ENCODE peak calls at places on chromosome 6, in eight cellular contexts. P, Z, X, W, A, F, E and Q are unnamed samples.

GRCh38 chr6:77466055-77467028 is 3.1 kb upstream of the HTR1B start:
- DNase-seq in P (peak; percentile 36), Z (peak; percentile 53), X (no peak), W (peak; percentile 83), A (no peak), F (peak; percentile 68), E (peak; percentile 46), Q (no peak)

GRCh38 chr6:21992178-21992967 is 304.5 kb downstream of the PRL start:
- DNase-seq in P (peak; percentile 5), Z (no peak), X (no peak), W (peak; percentile 78), A (no peak), F (peak; percentile 89), E (no peak), Q (no peak)

GRCh38 chr6:47631248-47632196 is 66.9 kb upstream of the ADGRF4 start:
- DNase-seq in P (peak; percentile 18), Z (peak; percentile 42), X (no peak), W (peak; percentile 67), A (peak; percentile 55), F (peak; percentile 36), E (no peak), Q (no peak)

GRCh38 chr6:6915813-6916547 is 191.8 kb upstream of the RREB1 start:
- DNase-seq in P (no peak), Z (peak; percentile 8), X (no peak), W (peak; percentile 92), A (no peak), F (peak; percentile 46), E (no peak), Q (no peak)

GRCh38 chr6:136251394-136251793 is 1.3 kb upstream of the MTFR2 start:
- DNase-seq in P (no peak), Z (no peak), X (no peak), W (no peak), A (no peak), F (no peak), E (no peak), Q (no peak)

GRCh38 chr6:10733863-10734262 is 11.0 kb downstream of the TMEM14C start:
- DNase-seq in P (no peak), Z (no peak), X (no peak), W (no peak), A (no peak), F (no peak), E (no peak), Q (no peak)

GRCh38 chr6:157376706-157377230 is 4.2 kb upstream of the ZDHHC14 start:
- DNase-seq in P (no peak), Z (no peak), X (no peak), W (no peak), A (no peak), F (no peak), E (no peak), Q (no peak)

GRCh38 chr6:20564269-20564668 is 30.0 kb downstream of the CDKAL1 start:
- DNase-seq in P (no peak), Z (peak; percentile 20), X (no peak), W (peak; percentile 42), A (peak; percentile 19), F (no peak), E (no peak), Q (no peak)

GRCh38 chr6:155487362-155488130 is 31.9 kb upstream of the NOX3 start:
- DNase-seq in P (no peak), Z (no peak), X (no peak), W (no peak), A (no peak), F (no peak), E (no peak), Q (no peak)

GRCh38 chr6:4791174-4791573 is 15.0 kb downstream of the CDYL start:
- DNase-seq in P (no peak), Z (no peak), X (no peak), W (no peak), A (no peak), F (no peak), E (no peak), Q (no peak)

GRCh38 chr6:4786936-4787504 is 10.8 kb downstream of the CDYL start:
- DNase-seq in P (no peak), Z (no peak), X (no peak), W (no peak), A (no peak), F (no peak), E (no peak), Q (no peak)

GRCh38 chr6:4788482-4788881 is 12.3 kb downstream of the CDYL start:
- DNase-seq in P (no peak), Z (no peak), X (no peak), W (no peak), A (no peak), F (no peak), E (no peak), Q (no peak)

GRCh38 chr6:4788953-4789584 is 12.9 kb downstream of the CDYL start:
- DNase-seq in P (no peak), Z (no peak), X (no peak), W (no peak), A (no peak), F (no peak), E (no peak), Q (no peak)

GRCh38 chr6:4790158-4790899 is 14.1 kb downstream of the CDYL start:
- DNase-seq in P (no peak), Z (no peak), X (no peak), W (peak; percentile 58), A (no peak), F (no peak), E (no peak), Q (no peak)
- TF ChIP-seq CTCF in P (no peak), Z (no peak), X (no peak), W (peak; percentile 40), A (peak; percentile 41), F (no peak), E (peak; percentile 42), Q (peak; percentile 20)

GRCh38 chr6:75213732-75214131 is 7.9 kb upstream of the COL12A1 start:
- DNase-seq in P (no peak), Z (no peak), X (no peak), W (no peak), A (no peak), F (no peak), E (no peak), Q (no peak)
- TF ChIP-seq CTCF in P (no peak), Z (no peak), X (no peak), W (peak; percentile 16), A (no peak), F (no peak), E (peak; percentile 16), Q (peak; percentile 6)

GRCh38 chr6:166076625-166077024 is 91.0 kb downstream of the TBXT start:
- DNase-seq in P (no peak), Z (no peak), X (no peak), W (no peak), A (no peak), F (no peak), E (no peak), Q (no peak)
- TF ChIP-seq CTCF in P (no peak), Z (no peak), X (no peak), W (peak; percentile 3), A (peak; percentile 41), F (no peak), E (peak; percentile 9), Q (no peak)

GRCh38 chr6:54037277-54037779 is 73.9 kb upstream of the MLIP start:
- DNase-seq in P (no peak), Z (no peak), X (no peak), W (no peak), A (no peak), F (no peak), E (no peak), Q (no peak)
- TF ChIP-seq CTCF in P (no peak), Z (no peak), X (no peak), W (no peak), A (no peak), F (no peak), E (no peak), Q (no peak)

GRCh38 chr6:63764318-63764916 is 128.8 kb downstream of the PHF3 start:
- DNase-seq in P (no peak), Z (peak; percentile 41), X (no peak), W (peak; percentile 70), A (peak; percentile 29), F (peak; percentile 18), E (no peak), Q (no peak)
- TF ChIP-seq CTCF in P (peak; percentile 79), Z (no peak), X (peak; percentile 77), W (peak; percentile 45), A (peak; percentile 15), F (no peak), E (peak; percentile 81), Q (peak; percentile 72)

GRCh38 chr6:142398353-142398752 is 96.5 kb downstream of the ADGRG6 start:
- DNase-seq in P (no peak), Z (no peak), X (no peak), W (no peak), A (no peak), F (no peak), E (no peak), Q (no peak)
- TF ChIP-seq CTCF in P (no peak), Z (no peak), X (no peak), W (no peak), A (no peak), F (no peak), E (no peak), Q (no peak)

DNA sequence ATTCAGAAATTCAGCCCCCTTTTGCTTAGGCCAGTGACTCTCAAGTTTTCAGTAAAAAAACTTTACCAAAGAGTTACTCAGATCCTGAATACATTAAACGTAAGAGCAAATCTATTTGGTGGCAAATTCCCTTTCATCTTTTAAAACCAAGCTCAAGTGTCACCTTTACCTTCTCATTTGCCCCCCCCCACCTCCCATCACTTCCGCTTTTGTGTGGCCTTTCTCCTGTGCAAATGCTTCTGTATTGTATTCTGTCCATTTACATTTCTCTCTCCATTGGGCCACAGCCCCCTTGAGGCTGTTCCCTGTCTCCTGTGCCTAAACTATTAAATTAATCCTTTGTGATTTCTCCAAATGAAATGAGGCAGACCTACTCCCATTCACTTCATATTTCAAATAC is 1.9 kb downstream of the NOL7 start:
- DNase-seq in P (no peak), Z (no peak), X (no peak), W (no peak), A (no peak), F (no peak), E (no peak), Q (no peak)
- TF ChIP-seq CTCF in P (no peak), Z (no peak), X (no peak), W (no peak), A (no peak), F (no peak), E (no peak), Q (no peak)

DNA sequence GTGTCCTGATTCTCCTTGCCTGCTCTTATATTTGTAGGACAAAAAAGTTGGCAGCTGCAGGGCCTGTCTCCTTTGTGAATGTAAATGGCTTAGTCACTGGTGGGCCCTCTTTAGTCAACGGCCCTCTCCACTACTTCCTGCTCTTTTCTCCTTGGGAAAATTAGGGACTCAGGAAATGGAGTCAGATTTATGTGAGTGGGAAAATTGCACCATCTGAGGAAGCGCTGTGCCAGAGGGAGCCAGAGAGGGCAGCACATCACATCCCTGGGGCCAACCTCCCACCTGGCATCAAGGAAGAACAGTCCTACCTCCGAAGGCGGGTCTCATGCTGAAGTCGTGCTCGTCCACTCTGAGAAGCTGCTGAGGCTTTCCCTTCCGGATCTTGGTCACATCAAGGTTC is 15.6 kb downstream of the GABRR2 start:
- DNase-seq in P (peak; percentile 11), Z (no peak), X (no peak), W (no peak), A (peak; percentile 21), F (peak; percentile 44), E (no peak), Q (no peak)
- TF ChIP-seq CTCF in P (peak; percentile 31), Z (peak; percentile 17), X (no peak), W (peak; percentile 33), A (peak; percentile 68), F (no peak), E (peak; percentile 18), Q (no peak)